ENCODE peak calls at places on chromosomes 13 and 19, in four cellular contexts. One of them, this sample, is unnamed.

GRCh38 chr19:47155141-47155540 is 24.5 kb downstream of the SAE1 start:
- DNase-seq in choroid plexus epithelial cell: no peak
- DNase-seq in CD8-positive, alpha-beta memory T cell: no peak
- DNase-seq in HTR-8/SVneo: no peak
- DNase-seq in this sample: no peak

GRCh38 chr13:107912745-107913144 is 302.6 kb downstream of the LIG4 start:
- DNase-seq in choroid plexus epithelial cell: no peak
- DNase-seq in HTR-8/SVneo: no peak
- DNase-seq in CD8-positive, alpha-beta memory T cell: no peak
- DNase-seq in this sample: no peak

GRCh38 chr13:23506821-23507210 is 63.4 kb upstream of the TNFRSF19 start:
- DNase-seq in HTR-8/SVneo: no peak
- DNase-seq in choroid plexus epithelial cell: peak; percentile 84
- DNase-seq in CD8-positive, alpha-beta memory T cell: no peak
- DNase-seq in this sample: peak; percentile 96

GRCh38 chr13:33462109-33462508 is 176.6 kb upstream of the STARD13 start:
- DNase-seq in choroid plexus epithelial cell: no peak
- DNase-seq in CD8-positive, alpha-beta memory T cell: no peak
- DNase-seq in HTR-8/SVneo: no peak
- DNase-seq in this sample: no peak

GRCh38 chr13:102879793-102880499 is 34.1 kb downstream of the ERCC5 start:
- DNase-seq in CD8-positive, alpha-beta memory T cell: no peak
- DNase-seq in choroid plexus epithelial cell: no peak
- DNase-seq in HTR-8/SVneo: no peak
- DNase-seq in this sample: no peak

GRCh38 chr13:43405457-43405856 is 381.3 kb downstream of the ENOX1 start:
- DNase-seq in CD8-positive, alpha-beta memory T cell: no peak
- DNase-seq in HTR-8/SVneo: peak; percentile 19
- DNase-seq in choroid plexus epithelial cell: peak; percentile 82
- DNase-seq in this sample: peak; percentile 68

GRCh38 chr19:2385053-2385721 is 25.1 kb downstream of the TMPRSS9 start:
- DNase-seq in CD8-positive, alpha-beta memory T cell: no peak
- DNase-seq in choroid plexus epithelial cell: peak; percentile 81
- DNase-seq in HTR-8/SVneo: peak; percentile 91
- DNase-seq in this sample: peak; percentile 83

GRCh38 chr19:54351474-54351873 is 12.5 kb upstream of the LILRA4 start:
- DNase-seq in CD8-positive, alpha-beta memory T cell: no peak
- DNase-seq in HTR-8/SVneo: no peak
- DNase-seq in choroid plexus epithelial cell: no peak
- DNase-seq in this sample: no peak

GRCh38 chr13:99280166-99280565 is 22.0 kb upstream of the GPR18 start:
- DNase-seq in CD8-positive, alpha-beta memory T cell: no peak
- DNase-seq in HTR-8/SVneo: no peak
- DNase-seq in choroid plexus epithelial cell: peak; percentile 10
- DNase-seq in this sample: peak; percentile 48

GRCh38 chr19:14495678-14496028 is 274 bp downstream of the GIPC1 start:
- DNase-seq in HTR-8/SVneo: no peak
- DNase-seq in choroid plexus epithelial cell: no peak
- DNase-seq in CD8-positive, alpha-beta memory T cell: no peak
- DNase-seq in this sample: no peak

GRCh38 chr19:18109731-18110671 is 12.4 kb downstream of the MAST3 start:
- DNase-seq in choroid plexus epithelial cell: no peak
- DNase-seq in HTR-8/SVneo: peak; percentile 49
- DNase-seq in CD8-positive, alpha-beta memory T cell: peak; percentile 31
- DNase-seq in this sample: peak; percentile 31

GRCh38 chr19:2249010-2249866 is at the start of gene AMH:
- DNase-seq in CD8-positive, alpha-beta memory T cell: no peak
- DNase-seq in HTR-8/SVneo: no peak
- DNase-seq in choroid plexus epithelial cell: no peak
- DNase-seq in this sample: no peak

GRCh38 chr13:70960841-70961443 is 852.7 kb upstream of the KLHL1 start:
- DNase-seq in HTR-8/SVneo: no peak
- DNase-seq in CD8-positive, alpha-beta memory T cell: no peak
- DNase-seq in choroid plexus epithelial cell: peak; percentile 68
- DNase-seq in this sample: peak; percentile 0

GRCh38 chr13:74077847-74078246 is 56.4 kb downstream of the KLF12 start:
- DNase-seq in CD8-positive, alpha-beta memory T cell: no peak
- DNase-seq in HTR-8/SVneo: no peak
- DNase-seq in choroid plexus epithelial cell: peak; percentile 53
- DNase-seq in this sample: peak; percentile 33

GRCh38 chr13:72716776-72717175 is 10.7 kb downstream of the MZT1 start:
- DNase-seq in choroid plexus epithelial cell: no peak
- DNase-seq in HTR-8/SVneo: no peak
- DNase-seq in CD8-positive, alpha-beta memory T cell: no peak
- DNase-seq in this sample: no peak

GRCh38 chr13:31166591-31166990 is 4.9 kb upstream of the HSPH1 start:
- DNase-seq in HTR-8/SVneo: no peak
- DNase-seq in CD8-positive, alpha-beta memory T cell: no peak
- DNase-seq in choroid plexus epithelial cell: peak; percentile 45
- DNase-seq in this sample: no peak

GRCh38 chr19:52748336-52748950 is 13.6 kb upstream of the ZNF611 start:
- DNase-seq in choroid plexus epithelial cell: peak; percentile 74
- DNase-seq in HTR-8/SVneo: no peak
- DNase-seq in CD8-positive, alpha-beta memory T cell: no peak
- DNase-seq in this sample: peak; percentile 63

GRCh38 chr19:1068111-1069001 is 1.4 kb downstream of the ARHGAP45 start:
- DNase-seq in HTR-8/SVneo: no peak
- DNase-seq in CD8-positive, alpha-beta memory T cell: peak; percentile 74
- DNase-seq in choroid plexus epithelial cell: no peak
- DNase-seq in this sample: no peak